ENCODE peak calls at places on chromosomes 3 and 15, in five cellular contexts. M is activated B cell treated with CpG ODN at 0.5 μM for 24 hours, V is keratinocyte, N is progenitor cell of endocrine pancreas, W is mucosa of descending colon. R is an unnamed sample.

GRCh38 chr15:56537881-56538280 is 72.9 kb upstream of the MNS1 start:
- DNase-seq in W (peak), N (no peak), V (no peak), M (no peak), R (no peak)

GRCh38 chr15:95698971-95699370 is 631.5 kb upstream of the NR2F2 start:
- DNase-seq in V (no peak), N (no peak), W (no peak), M (no peak), R (no peak)

GRCh38 chr3:58899159-58899952 is 150.5 kb downstream of the CFAP20DC start:
- DNase-seq in W (peak), V (no peak), N (no peak), M (peak), R (no peak)

GRCh38 chr3:20141841-20142240 is 44.2 kb downstream of the SGO1 start:
- DNase-seq in W (no peak), N (no peak), V (no peak), M (no peak), R (no peak)

GRCh38 chr15:41804920-41805666 is 22.8 kb upstream of the JMJD7 start:
- DNase-seq in M (no peak), V (no peak), W (no peak), N (no peak), R (no peak)

GRCh38 chr3:122178711-122179110 is 4.8 kb upstream of the CASR start:
- DNase-seq in M (no peak), V (no peak), W (no peak), N (no peak), R (no peak)

GRCh38 chr3:65635661-65636060 is 403.1 kb downstream of the MAGI1 start:
- DNase-seq in V (no peak), N (no peak), M (no peak), W (no peak), R (no peak)

GRCh38 chr3:32448686-32449474 is 53.8 kb downstream of the CMTM6 start:
- DNase-seq in N (no peak), M (no peak), W (no peak), V (no peak), R (no peak)

GRCh38 chr15:83205725-83206324 is 1.8 kb downstream of the HDGFL3 start:
- DNase-seq in W (no peak), M (no peak), N (no peak), V (no peak), R (no peak)

GRCh38 chr3:108394016-108394415 is 97.7 kb downstream of the HHLA2 start:
- DNase-seq in M (no peak), N (no peak), V (no peak), W (no peak), R (no peak)

GRCh38 chr3:184336484-184337230 is 743 bp upstream of the FAM131A start:
- DNase-seq in M (no peak), W (peak), N (no peak), V (no peak), R (no peak)

GRCh38 chr15:64466408-64467116 is 6.2 kb downstream of the ZNF609 start:
- DNase-seq in N (no peak), V (no peak), M (no peak), W (no peak), R (no peak)

GRCh38 chr3:130773371-130773770 is 26.7 kb upstream of the PIK3R4 start:
- DNase-seq in W (no peak), N (no peak), V (no peak), M (no peak), R (no peak)

GRCh38 chr15:93063292-93063671 is 25.7 kb downstream of the RGMA start:
- DNase-seq in V (peak), N (no peak), W (peak), M (no peak), R (no peak)

DNA sequence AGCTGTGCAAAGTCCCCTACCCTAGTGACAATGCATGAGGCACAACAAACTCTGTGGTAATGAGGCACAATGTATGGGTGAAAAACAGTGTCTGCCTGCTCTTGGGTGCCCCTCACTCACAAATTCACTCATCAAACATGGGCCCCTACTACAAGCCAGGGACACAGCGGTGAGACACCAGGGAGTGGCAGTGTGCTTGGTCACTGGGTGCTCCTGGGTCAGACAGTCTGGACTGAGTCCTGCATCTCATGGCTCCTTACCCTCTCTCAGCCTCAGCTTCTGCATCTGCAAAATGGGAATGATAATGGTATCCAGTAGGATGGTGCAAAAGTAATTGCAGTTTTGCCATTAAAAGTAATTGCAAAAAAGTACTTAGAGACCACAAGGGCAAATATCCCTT is 184.7 kb downstream of the MEGF11 start:
- DNase-seq in V (no peak), N (no peak), W (no peak), M (no peak), R (no peak)
- TF ChIP-seq CTCF in V (no peak), N (no peak), W (no peak), M (no peak), R (no peak)

GRCh38 chr3:78279066-78279465 is 1239.2 kb downstream of the ROBO2 start:
- DNase-seq in M (no peak), W (no peak), N (no peak), V (no peak), R (no peak)

GRCh38 chr3:78277793-78278192 is 1237.9 kb downstream of the ROBO2 start:
- DNase-seq in W (no peak), N (no peak), V (no peak), M (no peak), R (no peak)

GRCh38 chr3:78277220-78277619 is 1237.3 kb downstream of the ROBO2 start:
- DNase-seq in W (no peak), V (no peak), M (no peak), N (no peak), R (no peak)

GRCh38 chr3:78275420-78275852 is 1235.5 kb downstream of the ROBO2 start:
- DNase-seq in M (no peak), N (no peak), W (no peak), V (no peak), R (no peak)

DNA sequence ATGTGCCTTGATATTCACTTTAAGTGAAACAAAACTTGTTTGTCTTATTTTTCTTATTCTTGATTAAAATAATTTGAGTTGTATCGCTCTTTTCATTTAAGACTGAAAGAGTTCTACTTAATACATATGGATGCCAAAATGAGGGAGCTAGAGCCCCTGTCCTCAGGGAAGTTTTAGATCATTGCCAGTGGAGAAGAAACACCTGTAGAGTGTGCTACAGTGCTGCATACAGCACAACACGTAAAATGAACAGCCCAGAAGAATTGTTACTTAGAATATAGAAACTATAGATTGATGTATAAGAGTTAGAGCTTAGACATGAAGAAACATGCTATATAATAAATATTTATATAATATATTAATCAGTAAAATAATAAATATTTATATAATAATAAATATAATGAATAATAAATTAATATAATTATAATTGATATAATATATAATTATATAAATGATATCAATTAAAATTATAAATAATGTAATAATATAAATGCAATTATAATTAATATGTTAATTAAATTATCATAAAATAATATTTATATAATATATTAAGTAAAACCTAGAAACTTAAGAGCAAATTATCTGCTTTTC is 1234.7 kb downstream of the ROBO2 start:
- DNase-seq in M (no peak), W (no peak), V (no peak), N (no peak), R (no peak)
- TF ChIP-seq CTCF in M (no peak), W (no peak), V (no peak), N (peak), R (no peak)

GRCh38 chr3:188584958-188585689 is 431.2 kb downstream of the LPP start:
- DNase-seq in M (no peak), N (no peak), W (no peak), V (no peak), R (no peak)
- TF ChIP-seq CTCF in M (no peak), N (no peak), W (no peak), V (no peak), R (no peak)

DNA sequence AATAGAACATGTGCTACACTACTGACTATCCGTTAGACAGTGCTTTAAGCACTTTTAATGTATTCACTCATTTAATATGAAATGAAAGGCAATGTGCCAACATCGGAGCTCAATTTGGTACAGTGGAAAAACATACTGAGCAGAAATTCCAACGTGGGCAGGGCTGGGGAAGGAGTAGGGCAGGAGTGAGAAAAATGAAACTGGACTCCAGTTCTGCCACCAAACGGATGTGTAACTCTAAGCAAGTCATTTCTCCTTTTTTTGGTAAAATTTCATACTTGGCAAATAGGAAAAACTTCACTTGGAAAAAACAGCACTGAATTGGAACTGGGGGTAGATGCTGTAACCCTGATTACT is 97.5 kb downstream of the RORA start:
- DNase-seq in M (no peak), V (no peak), W (no peak), N (no peak), R (no peak)
- TF ChIP-seq CTCF in M (no peak), V (no peak), W (no peak), N (no peak), R (no peak)

DNA sequence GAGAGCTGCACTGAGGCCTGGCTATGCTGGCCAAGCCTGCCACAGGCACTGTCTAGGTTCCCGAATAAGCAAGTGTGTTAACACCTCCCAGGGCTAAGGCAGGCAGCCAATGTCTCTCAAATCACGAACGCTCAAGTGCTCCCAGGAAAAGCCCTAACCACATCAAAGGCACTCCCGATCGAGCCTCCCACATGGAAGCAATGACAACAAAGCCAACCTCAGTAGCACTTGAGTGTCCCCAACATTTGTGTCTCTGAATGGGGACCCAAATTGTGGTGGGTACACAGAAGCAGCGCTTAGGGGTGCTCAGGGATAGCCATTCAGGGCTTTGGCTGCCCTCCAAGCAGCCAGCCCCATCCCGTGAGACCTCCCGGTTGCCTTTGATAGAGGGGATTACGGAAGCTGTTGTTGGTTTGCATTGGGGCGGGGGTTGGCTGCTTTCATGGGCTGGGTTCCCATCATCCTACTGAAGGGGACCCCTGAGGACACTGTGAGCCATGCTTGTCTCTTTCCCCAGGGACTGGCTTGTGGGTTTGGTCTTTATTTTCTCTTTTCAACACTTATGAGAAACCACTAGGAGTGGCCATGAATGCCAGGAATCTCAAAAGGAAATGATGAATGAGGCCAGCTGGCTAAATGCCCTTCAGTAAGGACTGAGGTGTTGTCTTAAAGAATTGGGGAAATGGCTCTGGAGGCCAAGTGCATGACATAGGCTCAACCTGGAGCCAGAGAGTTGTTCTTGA is 234.1 kb upstream of the FEZF2 start:
- DNase-seq in W (no peak), V (no peak), N (no peak), M (no peak), R (no peak)
- TF ChIP-seq CTCF in W (no peak), V (no peak), N (no peak), M (no peak), R (no peak)

R was measured in mesothelial cell of epicardium.